ENCODE peak calls at places on chromosomes 13 and 19, in ten cellular contexts. V, W, P, L, T, I, A, Q, B and J are unnamed samples. For H3K9me3, the result is how much of the 10 kb centered on the place peaks cover.

GRCh38 chr13:40933508-40933907 is 85.6 kb downstream of the ELF1 start:
- DNase-seq in V (no peak), W (no peak), P (no peak), L (no peak), T (no peak), I (no peak), A (no peak), Q (no peak), B (no peak), J (no peak)

GRCh38 chr19:6481541-6482342 is at the start of gene DENND1C:
- DNase-seq in V (peak), W (no peak), P (no peak), L (peak), T (no peak), I (peak), A (no peak), Q (peak), B (peak), J (no peak)

GRCh38 chr13:101127741-101128353 is 288.5 kb downstream of the NALCN start:
- DNase-seq in V (peak), W (peak), P (no peak), L (no peak), T (no peak), I (peak), A (no peak), Q (no peak), B (no peak), J (no peak)

GRCh38 chr13:101417043-101417406 is 717 bp upstream of the NALCN start:
- DNase-seq in V (no peak), W (no peak), P (no peak), L (no peak), T (no peak), I (no peak), A (no peak), Q (no peak), B (no peak), J (peak)

GRCh38 chr19:49690073-49690655 is 752 bp upstream of the CPT1C start:
- DNase-seq in V (no peak), W (no peak), P (no peak), L (no peak), T (peak), I (no peak), A (no peak), Q (no peak), B (no peak), J (no peak)

GRCh38 chr13:20503088-20504083 is 22.3 kb downstream of the CRYL1 start:
- DNase-seq in V (no peak), W (no peak), P (no peak), L (no peak), T (no peak), I (no peak), A (no peak), Q (no peak), B (no peak), J (no peak)

GRCh38 chr19:19113040-19113541 is 25.2 kb downstream of the TMEM161A start:
- DNase-seq in V (peak), W (no peak), P (no peak), L (no peak), T (no peak), I (no peak), A (no peak), Q (no peak), B (no peak), J (no peak)

GRCh38 chr19:18229474-18229873 is 3.2 kb upstream of the PDE4C start:
- DNase-seq in V (no peak), W (no peak), P (no peak), L (no peak), T (no peak), I (no peak), A (no peak), Q (no peak), B (no peak), J (no peak)

GRCh38 chr13:98200211-98200878 is 23.3 kb upstream of the RNF113B start:
- DNase-seq in V (no peak), W (no peak), P (no peak), L (no peak), T (no peak), I (no peak), A (no peak), Q (no peak), B (no peak), J (no peak)

GRCh38 chr19:14089662-14090508 is 666 bp downstream of the SAMD1 start:
- DNase-seq in V (peak), W (no peak), P (no peak), L (peak), T (no peak), I (peak), A (no peak), Q (peak), B (peak), J (no peak)

GRCh38 chr19:13022111-13022858 is 27.0 kb downstream of the NFIX start:
- DNase-seq in V (no peak), W (no peak), P (no peak), L (peak), T (no peak), I (no peak), A (peak), Q (no peak), B (no peak), J (no peak)

GRCh38 chr19:48752511-48753365 is at the start of gene FUT1:
- DNase-seq in V (peak), W (peak), P (peak), L (peak), T (no peak), I (no peak), A (peak), Q (peak), B (peak), J (no peak)

GRCh38 chr19:17479325-17479791 is 9.0 kb downstream of the SLC27A1 start:
- DNase-seq in V (no peak), W (no peak), P (no peak), L (no peak), T (no peak), I (no peak), A (no peak), Q (no peak), B (no peak), J (no peak)

GRCh38 chr19:50203281-50204080 is at the start of gene MYH14:
- DNase-seq in V (peak), W (peak), P (peak), L (peak), T (no peak), I (peak), A (peak), Q (peak), B (peak), J (peak)

GRCh38 chr13:83286737-83287136 is 595.5 kb downstream of the SLITRK1 start:
- DNase-seq in V (no peak), W (no peak), P (no peak), L (no peak), T (no peak), I (no peak), A (no peak), Q (no peak), B (no peak), J (no peak)

GRCh38 chr13:49400755-49401659 is 42.9 kb downstream of the CAB39L start:
- DNase-seq in V (peak), W (no peak), P (peak), L (no peak), T (no peak), I (no peak), A (peak), Q (peak), B (peak), J (no peak)

GRCh38 chr19:28874742-28875141 is 338.2 kb downstream of the UQCRFS1 start:
- DNase-seq in V (no peak), W (no peak), P (no peak), L (no peak), T (no peak), I (no peak), A (no peak), Q (no peak), B (no peak), J (no peak)

GRCh38 chr13:43757266-43757665 is 29.5 kb downstream of the ENOX1 start:
- DNase-seq in V (no peak), W (no peak), P (no peak), L (no peak), T (no peak), I (no peak), A (no peak), Q (no peak), B (no peak), J (no peak)

GRCh38 chr13:74027161-74027779 is 106.9 kb downstream of the KLF12 start:
- DNase-seq in V (no peak), W (no peak), P (no peak), L (no peak), T (no peak), I (no peak), A (no peak), Q (no peak), B (no peak), J (no peak)

GRCh38 chr13:44271915-44272341 is 101.7 kb upstream of the SERP2 start:
- DNase-seq in V (no peak), W (no peak), P (no peak), L (no peak), T (peak), I (no peak), A (peak), Q (no peak), B (no peak), J (no peak)

GRCh38 chr19:33872445-33873320 is 76.0 kb downstream of the KCTD15 start:
- DNase-seq in V (no peak), W (no peak), P (no peak), L (no peak), T (no peak), I (no peak), A (no peak), Q (no peak), B (no peak), J (peak)

GRCh38 chr19:15403151-15403531 is 15.6 kb downstream of the AKAP8L start:
- DNase-seq in V (no peak), W (no peak), P (no peak), L (peak), T (no peak), I (no peak), A (peak), Q (no peak), B (no peak), J (no peak)
- H3K9me3 ChIP-seq in V (under half), W (under half), P (under half), L (under half), T (under half), I (under half), A (under half), Q (under half), B (under half), J (under half)

GRCh38 chr19:3697671-3698385 is 2.4 kb downstream of the PIP5K1C start:
- DNase-seq in V (no peak), W (no peak), P (no peak), L (peak), T (no peak), I (no peak), A (no peak), Q (no peak), B (no peak), J (no peak)
- TF ChIP-seq POLR2AphosphoS5 in V (no peak), W (no peak), P (no peak), L (no peak), T (no peak), I (no peak), A (no peak), Q (no peak), B (no peak), J (no peak)

GRCh38 chr19:43910884-43911283 is 24.2 kb downstream of the ZNF45 start:
- DNase-seq in V (no peak), W (no peak), P (no peak), L (no peak), T (no peak), I (no peak), A (no peak), Q (no peak), B (no peak), J (no peak)
- H3K9me3 ChIP-seq in V (under half), W (under half), P (half or more), L (half or more), T (half or more), I (under half), A (half or more), Q (half or more), B (half or more), J (half or more)

GRCh38 chr19:1730157-1730556 is 23.1 kb upstream of the ONECUT3 start:
- DNase-seq in V (no peak), W (no peak), P (no peak), L (peak), T (no peak), I (no peak), A (no peak), Q (no peak), B (no peak), J (no peak)
- TF ChIP-seq POLR2AphosphoS5 in V (no peak), W (no peak), P (no peak), L (no peak), T (no peak), I (no peak), A (no peak), Q (no peak), B (no peak), J (no peak)

GRCh38 chr13:19156013-19156825 is 25.4 kb downstream of the TUBA3C start:
- DNase-seq in V (no peak), W (no peak), P (no peak), L (peak), T (no peak), I (no peak), A (peak), Q (no peak), B (no peak), J (peak)
- H3K9me3 ChIP-seq in V (under half), W (under half), P (under half), L (under half), T (under half), I (under half), A (under half), Q (under half), B (under half), J (under half)

GRCh38 chr19:2305974-2306806 is 1.8 kb downstream of the LINGO3 start:
- DNase-seq in V (no peak), W (no peak), P (no peak), L (no peak), T (no peak), I (no peak), A (no peak), Q (no peak), B (no peak), J (no peak)

GRCh38 chr19:2307518-2308012 is 389 bp downstream of the LINGO3 start:
- DNase-seq in V (no peak), W (no peak), P (no peak), L (peak), T (no peak), I (no peak), A (no peak), Q (no peak), B (no peak), J (no peak)

GRCh38 chr19:2305424-2305823 is 2.5 kb downstream of the LINGO3 start:
- DNase-seq in V (no peak), W (no peak), P (no peak), L (no peak), T (no peak), I (no peak), A (no peak), Q (no peak), B (no peak), J (no peak)

GRCh38 chr19:2308114-2308556 is at the start of gene LINGO3:
- DNase-seq in V (peak), W (no peak), P (no peak), L (peak), T (no peak), I (no peak), A (no peak), Q (no peak), B (no peak), J (no peak)

DNA sequence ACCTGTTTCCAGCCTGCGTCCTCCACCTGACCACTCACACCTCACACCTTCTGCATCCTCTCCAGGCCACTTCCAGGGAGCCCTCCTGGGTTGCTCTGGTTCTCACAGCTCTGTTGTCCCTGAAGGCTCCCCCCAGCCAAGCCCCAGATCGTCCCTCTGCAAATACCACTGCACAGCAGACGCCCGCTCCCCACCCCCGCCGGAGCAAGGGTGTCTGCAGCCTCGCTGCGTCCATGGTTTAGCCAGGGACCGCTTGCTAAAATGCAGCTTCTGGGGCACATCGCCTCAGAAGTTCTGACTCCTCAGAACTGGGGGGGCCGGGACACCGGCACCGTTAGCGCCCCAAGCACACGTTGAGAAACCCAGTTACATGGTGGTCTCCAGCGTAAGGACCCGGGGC is 983 bp downstream of the LINGO3 start:
- DNase-seq in V (no peak), W (no peak), P (no peak), L (peak), T (no peak), I (no peak), A (no peak), Q (no peak), B (no peak), J (no peak)
- TF ChIP-seq POLR2AphosphoS5 in V (no peak), W (no peak), P (no peak), L (no peak), T (no peak), I (no peak), A (no peak), Q (no peak), B (no peak), J (no peak)

GRCh38 chr13:65829241-65830008 is 1400.7 kb downstream of the PCDH9 start:
- DNase-seq in V (no peak), W (no peak), P (no peak), L (peak), T (no peak), I (no peak), A (no peak), Q (no peak), B (no peak), J (no peak)

GRCh38 chr13:65830411-65831172 is 1399.5 kb downstream of the PCDH9 start:
- DNase-seq in V (no peak), W (no peak), P (no peak), L (no peak), T (no peak), I (no peak), A (no peak), Q (no peak), B (no peak), J (no peak)

DNA sequence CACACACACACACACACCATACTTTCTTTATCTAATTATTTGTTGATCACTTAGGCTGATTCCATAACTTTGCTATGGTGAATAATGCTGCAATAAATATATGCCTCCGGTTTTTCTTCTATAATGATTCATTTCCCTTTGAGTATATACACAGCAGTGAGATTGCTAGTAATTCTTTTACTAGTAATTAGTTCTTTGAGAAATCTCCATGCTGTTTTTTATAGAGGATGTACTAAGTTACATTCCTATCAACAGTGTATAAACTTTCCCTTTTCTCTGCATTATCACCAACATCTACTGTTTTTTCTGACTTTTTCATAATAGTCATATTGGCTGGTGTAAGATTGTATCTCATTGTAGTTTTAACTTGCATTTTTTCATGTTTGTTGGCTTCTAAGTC is 1405.1 kb downstream of the PCDH9 start:
- DNase-seq in V (no peak), W (no peak), P (no peak), L (no peak), T (no peak), I (peak), A (no peak), Q (no peak), B (no peak), J (no peak)
- H3K9me3 ChIP-seq in V (under half), W (under half), P (under half), L (under half), T (under half), I (under half), A (under half), Q (under half), B (under half), J (under half)

GRCh38 chr19:45090598-45090997 is 2.4 kb upstream of the PPP1R37 start:
- DNase-seq in V (no peak), W (no peak), P (no peak), L (no peak), T (no peak), I (no peak), A (no peak), Q (no peak), B (no peak), J (no peak)

GRCh38 chr19:45092747-45093678 is at the start of gene PPP1R37:
- DNase-seq in V (peak), W (peak), P (peak), L (peak), T (peak), I (peak), A (peak), Q (peak), B (peak), J (peak)

GRCh38 chr19:45094158-45094557 is 1.2 kb downstream of the PPP1R37 start:
- DNase-seq in V (no peak), W (no peak), P (no peak), L (no peak), T (no peak), I (no peak), A (no peak), Q (no peak), B (no peak), J (no peak)

GRCh38 chr19:45090034-45090433 is 2.9 kb upstream of the PPP1R37 start:
- DNase-seq in V (no peak), W (no peak), P (no peak), L (peak), T (no peak), I (no peak), A (no peak), Q (no peak), B (no peak), J (no peak)

DNA sequence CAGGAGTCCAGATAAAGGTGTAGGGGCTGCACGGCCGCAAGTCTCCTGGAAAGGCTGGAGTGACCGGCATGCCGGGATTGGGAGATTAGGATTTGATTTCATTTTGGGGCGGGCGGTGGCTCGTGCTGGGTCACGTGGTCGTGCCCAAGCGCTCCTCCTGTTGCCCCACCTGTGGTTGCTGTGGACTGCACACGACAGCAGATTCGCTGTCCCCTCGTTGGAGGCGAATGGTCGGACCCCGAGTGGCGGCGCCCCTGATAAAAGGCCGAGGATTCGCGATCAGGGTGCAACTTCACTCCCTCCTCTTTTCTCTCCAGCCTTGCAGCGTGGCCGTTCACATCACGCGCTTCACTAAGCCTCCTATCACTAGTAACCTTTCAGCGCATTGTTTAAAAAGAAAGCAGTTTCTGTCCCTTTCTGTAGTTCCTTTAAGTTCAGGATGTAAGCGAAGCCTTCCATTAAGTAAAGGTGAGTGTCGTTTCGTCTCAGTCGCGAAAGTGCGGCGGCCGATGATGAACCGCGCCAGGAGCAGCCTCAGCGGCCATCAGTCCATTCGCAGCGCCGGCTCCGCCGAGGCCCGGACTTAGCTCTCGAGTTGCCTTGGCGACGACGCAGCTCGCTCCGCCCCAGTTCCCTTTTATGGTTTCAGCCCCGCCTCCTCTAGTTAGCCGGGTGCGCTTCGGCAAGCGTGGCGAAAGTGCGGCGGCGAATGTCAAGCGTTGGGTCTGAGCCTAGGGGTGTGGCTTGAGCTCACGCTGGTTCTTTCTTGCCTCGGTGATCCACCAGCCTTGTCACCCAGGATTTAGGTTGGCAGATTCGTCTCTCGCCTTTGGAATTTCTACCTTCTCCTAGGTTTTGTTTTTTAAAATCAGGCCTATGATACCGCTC is 1.7 kb upstream of the PPP1R37 start:
- DNase-seq in V (peak), W (peak), P (peak), L (peak), T (peak), I (peak), A (peak), Q (peak), B (peak), J (peak)
- TF ChIP-seq POLR2AphosphoS5 in V (peak), W (peak), P (peak), L (peak), T (no peak), I (peak), A (peak), Q (peak), B (peak), J (peak)

GRCh38 chr19:34938886-34939285 is 12.2 kb downstream of the ZNF30 start:
- DNase-seq in V (no peak), W (no peak), P (no peak), L (no peak), T (no peak), I (no peak), A (no peak), Q (no peak), B (no peak), J (no peak)

DNA sequence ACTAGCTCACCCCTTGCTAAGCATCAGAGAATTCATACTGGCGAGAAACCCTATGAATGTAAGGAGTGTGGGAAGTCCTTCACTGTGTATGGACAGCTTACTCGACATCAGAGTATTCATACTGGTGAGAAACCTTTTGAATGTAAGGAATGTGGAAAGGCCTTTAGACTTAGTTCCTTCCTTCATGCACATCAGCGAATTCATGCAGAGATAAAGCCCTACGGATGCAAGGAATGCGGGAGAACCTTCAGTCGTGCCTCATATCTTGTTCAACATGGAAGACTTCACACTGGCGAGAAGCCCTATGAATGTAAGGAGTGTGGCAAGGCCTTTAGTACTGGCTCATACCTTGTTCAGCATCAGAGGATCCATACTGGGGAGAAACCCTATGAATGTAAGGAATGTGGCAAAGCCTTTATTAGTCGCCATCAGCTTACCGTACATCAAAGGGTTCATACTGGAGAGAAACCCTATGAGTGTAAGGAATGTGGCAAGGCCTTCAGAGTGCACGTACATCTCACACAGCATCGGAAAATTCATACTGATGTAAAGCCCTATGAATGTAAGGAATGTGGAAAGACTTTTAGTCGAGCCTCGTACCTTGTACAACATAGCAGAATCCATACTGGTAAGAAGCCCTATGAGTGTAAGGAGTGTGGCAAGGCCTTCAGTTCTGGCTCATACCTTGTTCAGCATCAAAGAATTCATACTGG is 17.3 kb downstream of the ZNF30 start:
- DNase-seq in V (no peak), W (no peak), P (no peak), L (no peak), T (no peak), I (no peak), A (no peak), Q (no peak), B (no peak), J (no peak)
- H3K9me3 ChIP-seq in V (under half), W (under half), P (under half), L (half or more), T (under half), I (under half), A (under half), Q (under half), B (half or more), J (under half)